ENCODE peak calls at places on chromosome 22, in six cellular contexts. F is effector memory CD4-positive, alpha-beta T cell; Q is CD4-positive, CD25-positive, alpha-beta regulatory T cell; K is endothelial cell of umbilical vein; W is lower lobe of right lung; Y is fibroblast of lung. I is an unnamed sample. For H3K27me3, the result is how much of the 10 kb centered on the place peaks cover.

GRCh38 chr22:50403701-50404101 is 60.6 kb downstream of the PPP6R2 start:
- DNase-seq in F (no peak), Q (no peak), K (peak), W (peak), Y (peak), I (no peak)

GRCh38 chr22:49935561-49935960 is 17.1 kb downstream of the CRELD2 start:
- DNase-seq in F (no peak), Q (peak), K (no peak), W (no peak), Y (peak), I (peak)

GRCh38 chr22:37930270-37930951 is 23.0 kb downstream of the C22orf23 start:
- DNase-seq in F (no peak), Q (no peak), K (no peak), W (no peak), Y (peak), I (no peak)

GRCh38 chr22:30948930-30949342 is 19.6 kb downstream of the MORC2 start:
- DNase-seq in F (no peak), Q (no peak), K (no peak), W (no peak), Y (no peak), I (no peak)

GRCh38 chr22:41833369-41834004 is 582 bp downstream of the SREBF2 start:
- DNase-seq in F (peak), Q (peak), K (peak), W (peak), Y (peak), I (peak)

GRCh38 chr22:23837496-23837859 is 1.3 kb downstream of the DERL3 start:
- DNase-seq in F (no peak), Q (no peak), K (no peak), W (no peak), Y (no peak), I (no peak)

GRCh38 chr22:43114958-43115357 is 4.4 kb downstream of the BIK start:
- DNase-seq in F (no peak), Q (no peak), K (no peak), W (no peak), Y (no peak), I (no peak)

GRCh38 chr22:20089226-20089976 is 9.4 kb downstream of the DGCR8 start:
- DNase-seq in F (no peak), Q (no peak), K (no peak), W (peak), Y (no peak), I (no peak)

GRCh38 chr22:43273902-43274484 is 69.2 kb downstream of the SCUBE1 start:
- DNase-seq in F (peak), Q (no peak), K (peak), W (no peak), Y (peak), I (peak)

GRCh38 chr22:34760276-34761008 is 305.5 kb upstream of the ISX start:
- DNase-seq in F (no peak), Q (no peak), K (no peak), W (no peak), Y (no peak), I (no peak)

GRCh38 chr22:49564666-49565515 is 262.8 kb downstream of the BRD1 start:
- DNase-seq in F (no peak), Q (no peak), K (no peak), W (no peak), Y (no peak), I (peak)

GRCh38 chr22:23704829-23705228 is 14.0 kb downstream of the RGL4 start:
- DNase-seq in F (no peak), Q (no peak), K (no peak), W (no peak), Y (no peak), I (no peak)

GRCh38 chr22:28029962-28030361 is 110.9 kb upstream of the PITPNB start:
- DNase-seq in F (no peak), Q (no peak), K (no peak), W (no peak), Y (no peak), I (no peak)

GRCh38 chr22:48942698-48943566 is 884.7 kb downstream of the BRD1 start:
- DNase-seq in F (no peak), Q (no peak), K (no peak), W (no peak), Y (no peak), I (no peak)

GRCh38 chr22:42320463-42321416 is 50.3 kb upstream of the TCF20 start:
- DNase-seq in F (no peak), Q (no peak), K (no peak), W (no peak), Y (no peak), I (no peak)

GRCh38 chr22:42921301-42921700 is 64.2 kb upstream of the ARFGAP3 start:
- DNase-seq in F (no peak), Q (no peak), K (no peak), W (no peak), Y (no peak), I (no peak)

GRCh38 chr22:40951795-40952602 is 821 bp downstream of the RBX1 start:
- DNase-seq in F (peak), Q (no peak), K (no peak), W (no peak), Y (no peak), I (no peak)

GRCh38 chr22:43446881-43447280 is 35.1 kb downstream of the MPPED1 start:
- DNase-seq in F (no peak), Q (no peak), K (no peak), W (no peak), Y (no peak), I (no peak)

GRCh38 chr22:30187726-30188407 is 58.7 kb downstream of the LIF start:
- DNase-seq in F (no peak), Q (no peak), K (no peak), W (no peak), Y (peak), I (no peak)

GRCh38 chr22:49760630-49761571 is 66.8 kb downstream of the BRD1 start:
- DNase-seq in F (no peak), Q (no peak), K (no peak), W (no peak), Y (no peak), I (no peak)

GRCh38 chr22:25048659-25049657 is 96.4 kb downstream of the KIAA1671 start:
- DNase-seq in F (peak), Q (peak), K (peak), W (peak), Y (peak), I (peak)

GRCh38 chr22:17872491-17872890 is 98.2 kb upstream of the BID start:
- DNase-seq in F (no peak), Q (no peak), K (no peak), W (no peak), Y (no peak), I (no peak)

GRCh38 chr22:47201996-47202818 is 439.8 kb downstream of the TBC1D22A start:
- DNase-seq in F (no peak), Q (no peak), K (no peak), W (no peak), Y (no peak), I (no peak)

GRCh38 chr22:24417901-24418641 is 9.3 kb upstream of the ADORA2A start:
- DNase-seq in F (no peak), Q (no peak), K (no peak), W (peak), Y (no peak), I (no peak)

GRCh38 chr22:37567991-37568390 is 7.7 kb downstream of the CDC42EP1 start:
- DNase-seq in F (no peak), Q (no peak), K (no peak), W (no peak), Y (no peak), I (no peak)

GRCh38 chr22:30027791-30028190 is 52.5 kb upstream of the HORMAD2 start:
- DNase-seq in F (no peak), Q (no peak), K (no peak), W (no peak), Y (no peak), I (no peak)

GRCh38 chr22:36321797-36322601 is 65.8 kb downstream of the MYH9 start:
- DNase-seq in F (no peak), Q (no peak), K (no peak), W (no peak), Y (no peak), I (no peak)

GRCh38 chr22:37284807-37285355 is 2.6 kb downstream of the CYTH4 start:
- DNase-seq in F (no peak), Q (peak), K (no peak), W (peak), Y (no peak), I (no peak)

GRCh38 chr22:46522743-46523300 is 14.6 kb downstream of the CELSR1 start:
- DNase-seq in F (no peak), Q (no peak), K (no peak), W (no peak), Y (no peak), I (no peak)

GRCh38 chr22:17862646-17863181 is 88.4 kb upstream of the BID start:
- DNase-seq in F (no peak), Q (no peak), K (no peak), W (no peak), Y (no peak), I (no peak)

GRCh38 chr22:40679964-40680818 is 907 bp downstream of the MCHR1 start:
- DNase-seq in F (no peak), Q (no peak), K (peak), W (no peak), Y (no peak), I (no peak)

GRCh38 chr22:17970205-17970708 is 54.1 kb downstream of the MICAL3 start:
- DNase-seq in F (no peak), Q (no peak), K (no peak), W (no peak), Y (peak), I (no peak)

GRCh38 chr22:29157759-29158535 is 47.7 kb upstream of the EMID1 start:
- DNase-seq in F (no peak), Q (no peak), K (no peak), W (no peak), Y (no peak), I (no peak)

GRCh38 chr22:48492371-48493320 is 1335.0 kb downstream of the BRD1 start:
- DNase-seq in F (no peak), Q (no peak), K (peak), W (peak), Y (peak), I (peak)

GRCh38 chr22:42967933-42968332 is 47.0 kb downstream of the PACSIN2 start:
- DNase-seq in F (no peak), Q (no peak), K (no peak), W (peak), Y (no peak), I (no peak)

GRCh38 chr22:32820131-32820882 is 18.8 kb downstream of the TIMP3 start:
- DNase-seq in F (no peak), Q (no peak), K (no peak), W (no peak), Y (no peak), I (no peak)

GRCh38 chr22:50576070-50576469 is 2.2 kb downstream of the CPT1B start:
- DNase-seq in F (no peak), Q (no peak), K (peak), W (no peak), Y (peak), I (peak)

GRCh38 chr22:49848690-49849160 is 4.9 kb upstream of the ZBED4 start:
- DNase-seq in F (no peak), Q (no peak), K (no peak), W (no peak), Y (no peak), I (no peak)

GRCh38 chr22:27110985-27111451 is 453.6 kb downstream of the MIAT start:
- DNase-seq in F (no peak), Q (no peak), K (peak), W (no peak), Y (no peak), I (no peak)

GRCh38 chr22:39556970-39557811 is 13.4 kb upstream of the CACNA1I start:
- DNase-seq in F (no peak), Q (no peak), K (no peak), W (no peak), Y (peak), I (no peak)
- H3K27me3 ChIP-seq in F (under half), Q (under half), K (under half), W (half or more), Y (under half), I (under half)

GRCh38 chr22:22371031-22371541 is 126.5 kb downstream of the VPREB1 start:
- DNase-seq in F (no peak), Q (no peak), K (no peak), W (no peak), Y (no peak), I (no peak)
- H3K27me3 ChIP-seq in F (under half), Q (under half), K (under half), W (under half), Y (under half), I (under half)

GRCh38 chr22:18990355-18991137 is 54.5 kb upstream of the PRODH start:
- DNase-seq in F (no peak), Q (no peak), K (no peak), W (no peak), Y (no peak), I (no peak)

GRCh38 chr22:18991138-18991432 is 55.0 kb upstream of the PRODH start:
- DNase-seq in F (no peak), Q (no peak), K (no peak), W (no peak), Y (no peak), I (no peak)

GRCh38 chr22:18994056-18994455 is 58.0 kb upstream of the PRODH start:
- DNase-seq in F (no peak), Q (no peak), K (no peak), W (no peak), Y (no peak), I (no peak)

GRCh38 chr22:18991828-18992442 is 55.8 kb upstream of the PRODH start:
- DNase-seq in F (no peak), Q (no peak), K (no peak), W (no peak), Y (no peak), I (no peak)

DNA sequence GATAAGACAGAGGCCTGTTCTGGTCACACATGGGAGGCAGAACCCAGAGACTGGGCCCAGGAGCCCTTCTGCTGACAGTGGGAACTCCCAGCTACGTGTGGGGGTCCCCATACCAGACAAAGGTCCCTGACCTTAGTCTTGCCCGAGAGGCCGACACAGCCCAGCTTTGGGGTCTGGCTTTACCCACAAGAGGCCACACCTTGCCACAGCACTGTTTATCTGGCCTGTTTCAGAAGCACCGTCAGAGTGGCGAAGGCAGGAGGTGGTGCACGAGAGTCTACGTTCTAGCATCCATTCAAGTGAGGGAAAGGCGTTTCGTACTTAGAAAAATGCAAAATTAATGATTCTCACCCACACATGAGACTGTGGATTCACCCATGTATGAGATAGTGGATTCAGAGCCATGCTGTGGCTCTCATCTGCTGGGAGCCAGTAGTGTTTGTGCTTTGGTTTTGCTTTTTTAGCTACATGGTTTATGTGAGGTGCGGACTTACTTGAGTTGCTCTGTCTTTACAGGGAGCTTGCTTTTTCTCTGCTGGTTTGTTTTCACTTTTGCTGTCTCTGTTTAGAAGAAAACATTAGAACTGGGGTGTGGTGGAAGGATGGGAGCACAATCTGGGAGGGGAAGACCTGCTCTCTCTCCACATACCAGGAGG is 56.6 kb upstream of the PRODH start:
- DNase-seq in F (no peak), Q (no peak), K (no peak), W (no peak), Y (no peak), I (no peak)
- H3K27me3 ChIP-seq in F (under half), Q (under half), K (under half), W (under half), Y (under half), I (under half)

GRCh38 chr22:44625981-44626687 is 75.9 kb upstream of the PRR5 start:
- DNase-seq in F (peak), Q (peak), K (peak), W (peak), Y (peak), I (peak)
- H3K27me3 ChIP-seq in F (under half), Q (under half), K (under half), W (under half), Y (under half), I (under half)

I was measured in HAP-1.